ENCODE peak calls at places on chromosomes 16 and 17, in ten cellular contexts. U is colonic mucosa; C is heart right ventricle; D is heart left ventricle; L is effector memory CD4-positive, alpha-beta T cell; Z is AG10803; S is MM.1S; O is tibial artery; T is esophagus squamous epithelium; P is esophagus muscularis mucosa. J is an unnamed sample.

GRCh38 chr16:67537636-67538591 is 9.3 kb downstream of the RIPOR1 start:
- DNase-seq in U (peak; percentile 57), C (peak; percentile 83), D (peak; percentile 88), L (peak; percentile 76), Z (no peak), S (peak; percentile 36), O (no peak), T (no peak), P (no peak), J (peak; percentile 35)

GRCh38 chr17:66422181-66422580 is 119.8 kb downstream of the PRKCA start:
- DNase-seq in U (no peak), C (no peak), D (no peak), L (no peak), Z (peak; percentile 39), S (no peak), O (no peak), T (no peak), P (no peak), J (no peak)

GRCh38 chr16:67967956-67968439 is 439 bp downstream of the SLC12A4 start:
- DNase-seq in U (no peak), C (peak; percentile 68), D (peak; percentile 81), L (no peak), Z (peak; percentile 42), S (peak; percentile 41), O (no peak), T (no peak), P (no peak), J (peak; percentile 50)

GRCh38 chr16:66588981-66589713 is 9.9 kb downstream of the CMTM2 start:
- DNase-seq in U (peak; percentile 42), C (peak; percentile 35), D (no peak), L (peak; percentile 50), Z (no peak), S (peak; percentile 55), O (peak; percentile 51), T (no peak), P (no peak), J (peak; percentile 47)

GRCh38 chr16:53768593-53768992 is 64.6 kb downstream of the FTO start:
- DNase-seq in U (no peak), C (no peak), D (no peak), L (no peak), Z (peak; percentile 95), S (no peak), O (no peak), T (no peak), P (no peak), J (peak; percentile 97)

GRCh38 chr16:1442697-1443096 is 1.7 kb downstream of the CCDC154 start:
- DNase-seq in U (no peak), C (no peak), D (no peak), L (no peak), Z (no peak), S (no peak), O (no peak), T (no peak), P (no peak), J (no peak)

GRCh38 chr16:81142864-81143263 is 46.7 kb upstream of the GCSH start:
- DNase-seq in U (no peak), C (no peak), D (no peak), L (no peak), Z (no peak), S (no peak), O (no peak), T (no peak), P (no peak), J (no peak)

GRCh38 chr16:56628486-56629035 is 3.0 kb downstream of the MT1E start:
- DNase-seq in U (no peak), C (no peak), D (no peak), L (no peak), Z (peak; percentile 14), S (no peak), O (no peak), T (no peak), P (no peak), J (no peak)

GRCh38 chr17:57356722-57357391 is 100.5 kb downstream of the MSI2 start:
- DNase-seq in U (no peak), C (no peak), D (no peak), L (no peak), Z (no peak), S (peak; percentile 87), O (no peak), T (no peak), P (no peak), J (no peak)

GRCh38 chr16:30984669-30985400 is at the start of gene HSD3B7:
- DNase-seq in U (peak; percentile 95), C (peak; percentile 92), D (peak; percentile 95), L (peak; percentile 60), Z (peak; percentile 73), S (peak; percentile 61), O (peak; percentile 91), T (peak; percentile 24), P (peak; percentile 98), J (peak; percentile 81)

GRCh38 chr16:30983898-30984610 is 953 bp upstream of the HSD3B7 start:
- DNase-seq in U (no peak), C (no peak), D (no peak), L (no peak), Z (no peak), S (no peak), O (no peak), T (no peak), P (no peak), J (no peak)

GRCh38 chr16:30985401-30986128 is 558 bp downstream of the HSD3B7 start:
- DNase-seq in U (peak; percentile 75), C (no peak), D (no peak), L (no peak), Z (peak; percentile 50), S (no peak), O (peak; percentile 48), T (no peak), P (no peak), J (no peak)

GRCh38 chr16:30982548-30983288 is 2.3 kb upstream of the HSD3B7 start:
- DNase-seq in U (no peak), C (no peak), D (no peak), L (no peak), Z (peak; percentile 79), S (no peak), O (no peak), T (no peak), P (no peak), J (no peak)

GRCh38 chr16:30983289-30983889 is 1.6 kb upstream of the HSD3B7 start:
- DNase-seq in U (no peak), C (no peak), D (no peak), L (no peak), Z (no peak), S (no peak), O (no peak), T (no peak), P (no peak), J (no peak)
- H3K4me3 ChIP-seq in U (no peak overlapping the region), C (no peak overlapping the region), D (no peak overlapping the region), L (no peak overlapping the region), Z (no peak overlapping the region), S (no peak overlapping the region), O (no peak overlapping the region), T (no peak overlapping the region), P (no peak overlapping the region), J (no peak overlapping the region)

GRCh38 chr17:38418069-38418692 is 10.1 kb upstream of the ARHGAP23 start:
- DNase-seq in U (no peak), C (no peak), D (no peak), L (no peak), Z (no peak), S (no peak), O (no peak), T (no peak), P (no peak), J (no peak)
- H3K4me3 ChIP-seq in U (no peak overlapping the region), C (no peak overlapping the region), D (no peak overlapping the region), L (no peak overlapping the region), Z (no peak overlapping the region), S (no peak overlapping the region), O (peak overlapping the region; percentile 61), T (no peak overlapping the region), P (peak overlapping the region; percentile 60), J (no peak overlapping the region)

DNA sequence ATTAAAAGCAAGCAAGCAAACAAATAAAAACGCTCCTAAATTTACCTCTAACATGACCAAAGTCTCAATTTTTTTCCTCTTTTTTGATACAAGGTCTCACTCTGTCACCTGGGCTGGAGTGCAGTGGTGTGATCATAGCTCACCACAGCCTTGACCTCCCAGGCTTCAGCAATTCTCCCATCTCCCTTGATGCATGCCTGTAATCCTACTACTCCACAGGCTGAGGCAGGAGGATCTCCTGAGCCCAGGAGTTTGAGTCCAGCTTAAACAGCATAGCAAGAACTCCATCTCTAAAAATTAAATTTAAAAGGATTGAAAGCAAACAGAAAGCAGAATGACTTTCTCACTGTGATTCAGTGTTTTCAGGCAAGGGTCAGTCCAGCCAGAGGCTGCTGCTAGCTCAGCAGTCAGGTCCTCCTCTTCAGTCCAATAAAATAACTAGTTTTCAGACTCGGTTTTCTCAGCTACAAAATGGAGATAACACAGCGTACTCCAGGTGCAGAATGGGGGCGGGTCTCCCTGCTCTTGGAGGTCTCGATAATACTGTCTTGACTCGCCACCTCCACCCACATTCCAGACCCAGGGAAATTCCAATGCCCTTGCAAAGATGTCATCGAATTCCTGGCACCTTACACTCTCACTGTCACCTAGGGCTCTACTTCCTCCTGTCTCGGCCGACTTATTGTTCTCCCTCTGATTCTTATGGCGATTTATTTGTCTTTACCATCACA is 20.7 kb upstream of the MRTFB start:
- DNase-seq in U (no peak), C (no peak), D (no peak), L (no peak), Z (no peak), S (no peak), O (no peak), T (no peak), P (no peak), J (no peak)
- H3K4me3 ChIP-seq in U (no peak overlapping the region), C (no peak overlapping the region), D (no peak overlapping the region), L (no peak overlapping the region), Z (no peak overlapping the region), S (no peak overlapping the region), O (no peak overlapping the region), T (peak overlapping the region; percentile 18), P (no peak overlapping the region), J (no peak overlapping the region)

GRCh38 chr16:28258571-28258970 is 33.8 kb upstream of the SBK1 start:
- DNase-seq in U (no peak), C (peak; percentile 73), D (peak; percentile 77), L (no peak), Z (peak; percentile 9), S (no peak), O (no peak), T (no peak), P (no peak), J (no peak)
- H3K4me3 ChIP-seq in U (no peak overlapping the region), C (peak overlapping the region; percentile 53), D (peak overlapping the region; percentile 51), L (no peak overlapping the region), Z (no peak overlapping the region), S (no peak overlapping the region), O (peak overlapping the region; percentile 35), T (no peak overlapping the region), P (peak overlapping the region; percentile 24), J (no peak overlapping the region)

DNA sequence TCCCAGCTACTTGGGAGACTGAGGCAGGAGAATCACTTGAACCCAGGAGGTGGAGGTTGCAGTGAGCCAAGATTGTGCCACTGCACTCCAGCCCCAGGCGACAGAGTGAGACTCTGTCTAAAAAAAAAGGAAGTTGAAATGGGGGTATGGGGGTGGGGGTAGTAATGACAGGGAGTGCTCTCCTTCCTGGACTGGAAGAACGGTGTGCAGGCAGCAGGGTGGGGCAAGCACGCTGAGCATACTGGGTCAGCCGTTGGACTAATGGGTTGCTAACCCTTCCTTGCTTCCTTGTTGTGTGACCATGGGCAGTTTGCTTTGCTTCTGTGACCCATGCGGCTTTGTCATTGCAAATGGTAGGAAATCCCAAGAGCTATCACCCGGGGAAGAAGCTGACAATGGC is 16.5 kb downstream of the KATNIP start:
- DNase-seq in U (peak; percentile 60), C (no peak), D (no peak), L (no peak), Z (no peak), S (no peak), O (no peak), T (no peak), P (no peak), J (no peak)
- H3K4me3 ChIP-seq in U (no peak overlapping the region), C (no peak overlapping the region), D (no peak overlapping the region), L (no peak overlapping the region), Z (no peak overlapping the region), S (no peak overlapping the region), O (no peak overlapping the region), T (no peak overlapping the region), P (no peak overlapping the region), J (no peak overlapping the region)